ENCODE peak calls at places on chromosomes 12 and 14, in six cellular contexts. K, L, C, S, X and H are unnamed samples.

GRCh38 chr12:114799574-114800487 is 115.9 kb upstream of the TBX3 start:
- DNase-seq in C (peak), K (no peak), L (no peak), S (no peak), X (no peak), H (no peak)

GRCh38 chr14:82345149-82345548 is 811.5 kb upstream of the SEL1L start:
- DNase-seq in L (no peak), S (no peak), C (no peak), K (no peak), X (no peak), H (no peak)

GRCh38 chr12:115147916-115148315 is 463.9 kb upstream of the TBX3 start:
- DNase-seq in S (no peak), L (no peak), X (no peak), K (no peak), C (no peak), H (no peak)

GRCh38 chr14:20460458-20461229 is 590 bp downstream of the PIP4P1 start:
- DNase-seq in X (no peak), S (no peak), L (peak), K (peak), C (peak), H (no peak)

GRCh38 chr12:100461330-100461973 is 12.2 kb upstream of the NR1H4 start:
- DNase-seq in C (no peak), L (no peak), K (no peak), X (no peak), S (no peak), H (no peak)

GRCh38 chr12:62158416-62159360 is 101.5 kb upstream of the USP15 start:
- DNase-seq in C (no peak), S (no peak), L (no peak), K (no peak), X (no peak), H (no peak)

GRCh38 chr12:51183816-51184215 is 10.9 kb upstream of the TFCP2 start:
- DNase-seq in C (peak), S (no peak), L (peak), K (no peak), X (no peak), H (no peak)

GRCh38 chr12:109615556-109616229 is 42.1 kb downstream of the MVK start:
- DNase-seq in C (no peak), L (no peak), K (no peak), S (no peak), X (no peak), H (no peak)

GRCh38 chr12:67892289-67892688 is 97.0 kb upstream of the IFNG-AS1 start:
- DNase-seq in C (no peak), L (no peak), K (no peak), X (no peak), S (no peak), H (no peak)

GRCh38 chr12:75715682-75716081 is 204.3 kb upstream of the KRR1 start:
- DNase-seq in S (no peak), X (no peak), K (no peak), C (no peak), L (no peak), H (no peak)

GRCh38 chr14:86501611-86502010 is 971.7 kb downstream of the FLRT2 start:
- DNase-seq in C (no peak), L (no peak), K (no peak), X (no peak), S (no peak), H (no peak)

GRCh38 chr12:29152223-29152868 is 3.3 kb downstream of the FAR2 start:
- DNase-seq in K (no peak), S (no peak), X (no peak), C (no peak), L (no peak), H (no peak)

GRCh38 chr12:95731519-95731958 is 59.0 kb downstream of the NTN4 start:
- DNase-seq in X (no peak), L (no peak), S (no peak), K (no peak), C (no peak), H (no peak)